ENCODE peak calls at places on chromosomes 6 and 20, in ten cellular contexts. K is IMR-90, F is GM12865, T is transverse colon, R is K562, M is PC-3, C is progenitor cell of endocrine pancreas, L is AG04450, S is fibroblast of lung, H is activated B cell treated with CpG ODN at 0.5 μM for 24 hours. U is an unnamed sample.

GRCh38 chr6:168915242-168915641 is 338.4 kb downstream of the THBS2 start:
- DNase-seq in K (no peak), F (no peak), T (no peak), R (no peak), M (no peak), C (no peak), L (no peak), S (no peak), H (no peak), U (no peak)

GRCh38 chr6:13097454-13097853 is 230.9 kb downstream of the TBC1D7 start:
- DNase-seq in K (no peak), F (no peak), T (no peak), R (no peak), M (no peak), C (no peak), L (no peak), S (no peak), H (no peak), U (no peak)

GRCh38 chr6:169028343-169028742 is 225.3 kb downstream of the THBS2 start:
- DNase-seq in K (no peak), F (no peak), T (no peak), R (no peak), M (no peak), C (no peak), L (no peak), S (no peak), H (no peak), U (no peak)

GRCh38 chr6:109690373-109690739 is 646 bp downstream of the AK9 start:
- DNase-seq in K (no peak), F (peak; percentile 58), T (peak; percentile 83), R (peak; percentile 45), M (peak; percentile 18), C (peak; percentile 62), L (no peak), S (no peak), H (peak; percentile 64), U (peak; percentile 83)

GRCh38 chr6:40349092-40349491 is 238.1 kb downstream of the LRFN2 start:
- DNase-seq in K (no peak), F (no peak), T (no peak), R (no peak), M (no peak), C (peak; percentile 4), L (no peak), S (no peak), H (no peak), U (no peak)

GRCh38 chr6:158739673-158740072 is 79.5 kb downstream of the EZR start:
- DNase-seq in K (no peak), F (no peak), T (no peak), R (no peak), M (no peak), C (no peak), L (no peak), S (no peak), H (no peak), U (no peak)

GRCh38 chr20:53660947-53661381 is 67.3 kb upstream of the ZNF217 start:
- DNase-seq in K (peak; percentile 9), F (peak; percentile 85), T (no peak), R (no peak), M (no peak), C (no peak), L (no peak), S (peak; percentile 43), H (no peak), U (no peak)

GRCh38 chr6:84072452-84072997 is 39.0 kb downstream of the MRAP2 start:
- DNase-seq in K (no peak), F (no peak), T (no peak), R (no peak), M (no peak), C (no peak), L (no peak), S (no peak), H (no peak), U (no peak)

GRCh38 chr6:20211037-20211940 is 980 bp downstream of the MBOAT1 start:
- DNase-seq in K (peak; percentile 31), F (peak; percentile 65), T (peak; percentile 55), R (peak; percentile 63), M (peak; percentile 86), C (no peak), L (no peak), S (peak; percentile 53), H (no peak), U (no peak)

GRCh38 chr6:126188271-126188909 is 151.5 kb upstream of the CENPW start:
- DNase-seq in K (peak; percentile 64), F (no peak), T (no peak), R (no peak), M (peak; percentile 45), C (no peak), L (no peak), S (peak; percentile 88), H (no peak), U (no peak)

GRCh38 chr20:48901326-48901725 is 20.2 kb upstream of the ARFGEF2 start:
- DNase-seq in K (no peak), F (no peak), T (no peak), R (no peak), M (no peak), C (no peak), L (no peak), S (no peak), H (no peak), U (peak; percentile 21)

GRCh38 chr20:48903705-48904104 is 17.8 kb upstream of the ARFGEF2 start:
- DNase-seq in K (no peak), F (no peak), T (no peak), R (no peak), M (no peak), C (no peak), L (no peak), S (no peak), H (no peak), U (peak; percentile 54)

GRCh38 chr20:48906221-48906877 is 15.2 kb upstream of the ARFGEF2 start:
- DNase-seq in K (no peak), F (no peak), T (no peak), R (no peak), M (peak; percentile 12), C (no peak), L (no peak), S (no peak), H (no peak), U (no peak)

GRCh38 chr20:48905322-48905647 is 16.2 kb upstream of the ARFGEF2 start:
- DNase-seq in K (no peak), F (no peak), T (no peak), R (no peak), M (no peak), C (no peak), L (no peak), S (no peak), H (no peak), U (no peak)

GRCh38 chr20:48904566-48905321 is 16.8 kb upstream of the ARFGEF2 start:
- DNase-seq in K (peak; percentile 60), F (peak; percentile 83), T (peak; percentile 66), R (peak; percentile 73), M (peak; percentile 93), C (peak; percentile 46), L (no peak), S (peak; percentile 75), H (no peak), U (peak; percentile 15)
- TF ChIP-seq CTCF in K (peak; percentile 89), F (peak; percentile 69), T (peak; percentile 85), R (peak; percentile 91), M (peak; percentile 95), C (peak; percentile 76), L (peak; percentile 85), S (peak; percentile 78), H (no peak), U (peak; percentile 91)

GRCh38 chr20:10051185-10051584 is 16.4 kb downstream of the ANKEF1 start:
- DNase-seq in K (no peak), F (no peak), T (no peak), R (no peak), M (no peak), C (no peak), L (no peak), S (no peak), H (no peak), U (no peak)

GRCh38 chr20:10047427-10047826 is 12.6 kb downstream of the ANKEF1 start:
- DNase-seq in K (peak; percentile 1), F (no peak), T (no peak), R (peak; percentile 16), M (peak; percentile 30), C (no peak), L (no peak), S (peak; percentile 22), H (no peak), U (no peak)
- TF ChIP-seq CTCF in K (no peak), F (peak; percentile 15), T (no peak), R (no peak), M (peak; percentile 46), C (peak; percentile 48), L (peak; percentile 43), S (peak; percentile 21), H (no peak), U (peak; percentile 34)

GRCh38 chr6:89828988-89829590 is 591 bp upstream of the CASP8AP2 start:
- DNase-seq in K (no peak), F (peak; percentile 53), T (peak; percentile 22), R (no peak), M (no peak), C (no peak), L (no peak), S (no peak), H (no peak), U (no peak)

GRCh38 chr6:89834884-89835792 is 5.5 kb downstream of the CASP8AP2 start:
- DNase-seq in K (peak; percentile 41), F (peak; percentile 91), T (no peak), R (no peak), M (no peak), C (no peak), L (no peak), S (no peak), H (no peak), U (no peak)

GRCh38 chr6:89829591-89830384 is at the start of gene CASP8AP2:
- DNase-seq in K (peak; percentile 98), F (peak; percentile 99), T (peak; percentile 97), R (peak; percentile 99), M (peak; percentile 97), C (peak; percentile 80), L (peak; percentile 97), S (peak; percentile 98), H (peak; percentile 76), U (peak; percentile 93)

GRCh38 chr6:89826029-89826528 is 3.6 kb upstream of the CASP8AP2 start:
- DNase-seq in K (peak; percentile 73), F (no peak), T (no peak), R (no peak), M (no peak), C (no peak), L (no peak), S (peak; percentile 35), H (no peak), U (no peak)

GRCh38 chr6:89830385-89830809 is 717 bp downstream of the CASP8AP2 start:
- DNase-seq in K (no peak), F (no peak), T (no peak), R (peak; percentile 34), M (no peak), C (no peak), L (no peak), S (no peak), H (no peak), U (no peak)
- TF ChIP-seq CTCF in K (no peak), F (no peak), T (no peak), R (no peak), M (no peak), C (no peak), L (no peak), S (no peak), H (no peak), U (no peak)

DNA sequence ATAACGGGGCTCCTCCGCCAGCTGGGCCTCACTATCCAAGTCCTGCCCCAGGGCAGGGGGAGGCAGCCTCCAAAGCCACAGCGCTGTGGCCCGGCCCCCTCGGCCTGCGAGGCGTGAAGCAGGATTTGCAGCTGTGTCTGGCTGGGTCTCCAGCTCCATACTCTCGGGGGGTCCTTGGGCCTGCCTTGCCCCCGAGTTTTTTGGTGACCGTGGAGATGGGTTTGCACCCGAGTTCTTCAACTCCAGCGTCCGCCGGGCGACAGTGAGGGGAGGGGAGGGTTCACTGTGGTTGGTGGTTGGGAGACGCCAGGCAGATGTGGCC is 54.9 kb upstream of the CHRNA4 start:
- DNase-seq in K (no peak), F (no peak), T (no peak), R (no peak), M (no peak), C (no peak), L (no peak), S (no peak), H (no peak), U (no peak)
- TF ChIP-seq CTCF in K (no peak), F (no peak), T (no peak), R (no peak), M (no peak), C (no peak), L (no peak), S (no peak), H (no peak), U (no peak)